ENCODE peak calls at places on chromosomes 5 and 9, in ten cellular contexts. J is activated CD4-positive, alpha-beta T cell treated with anti-CD3 and anti-CD28 coated beads for 24 hours; Y is NT2/D1; I is suprapubic skin; Q is cardiac fibroblast; L is stimulated activated naive CD8-positive, alpha-beta T cell treated with anti-CD3 and anti-CD28 coated beads, Interleukin-15, Interleukin-2, amounts not matched to agents 100 U/mL and 50 U/mL, for 24 hours; N is kidney tubule cell; C is AG10803; A is BJ; G is GM23248. K is an unnamed sample.

GRCh38 chr5:137617806-137618205 is 118.1 kb downstream of the KLHL3 start:
- DNase-seq in J (no peak), A (no peak), G (peak), I (no peak), Q (peak), C (peak), Y (no peak), N (peak), L (no peak), K (no peak)

GRCh38 chr5:36740259-36740898 is 134.0 kb downstream of the SLC1A3 start:
- DNase-seq in J (no peak), Y (no peak), L (no peak), I (no peak), C (no peak), N (no peak), A (no peak), Q (peak), G (no peak), K (no peak)

GRCh38 chr9:131951905-131952304 is 127.8 kb downstream of the MED27 start:
- DNase-seq in G (peak), J (no peak), A (peak), Y (no peak), L (no peak), C (peak), I (no peak), N (no peak), Q (peak), K (peak)

GRCh38 chr9:92486371-92486770 is 4.1 kb upstream of the ASPN start:
- DNase-seq in N (no peak), L (no peak), A (no peak), G (no peak), Q (no peak), C (no peak), Y (no peak), I (no peak), J (no peak), K (no peak)

GRCh38 chr9:78035369-78035993 is 3.9 kb upstream of the GNAQ start:
- DNase-seq in I (no peak), G (peak), J (peak), Y (peak), C (peak), N (peak), A (peak), L (peak), Q (peak), K (peak)

GRCh38 chr5:41772071-41772470 is 98.2 kb downstream of the OXCT1 start:
- DNase-seq in C (no peak), I (no peak), L (no peak), Q (no peak), Y (no peak), A (no peak), J (no peak), N (no peak), G (no peak), K (no peak)

GRCh38 chr5:112757468-112758208 is 20.0 kb downstream of the APC start:
- DNase-seq in C (peak), Y (no peak), Q (peak), N (peak), G (peak), I (no peak), L (no peak), A (no peak), J (no peak), K (no peak)

GRCh38 chr9:133485531-133486260 is 6.8 kb upstream of the SLC2A6 start:
- DNase-seq in N (no peak), I (no peak), L (peak), Q (no peak), A (no peak), Y (no peak), J (no peak), C (no peak), G (no peak), K (no peak)

GRCh38 chr5:140075371-140075770 is 32.3 kb upstream of the NRG2 start:
- DNase-seq in G (peak), L (no peak), Q (peak), N (peak), I (no peak), C (peak), J (no peak), Y (no peak), A (peak), K (no peak)

GRCh38 chr9:73995836-73996235 is 501.3 kb upstream of the RORB start:
- DNase-seq in Y (no peak), I (no peak), J (no peak), G (no peak), A (no peak), N (no peak), C (no peak), Q (no peak), L (no peak), K (no peak)

GRCh38 chr5:36374275-36374862 is 72.7 kb upstream of the RANBP3L start:
- DNase-seq in Q (peak), N (peak), Y (no peak), G (peak), J (no peak), L (no peak), I (no peak), A (peak), C (peak), K (peak)

GRCh38 chr5:39005566-39006232 is 68.5 kb downstream of the RICTOR start:
- DNase-seq in Y (no peak), G (peak), Q (peak), N (peak), I (no peak), A (no peak), L (no peak), C (peak), J (no peak), K (no peak)

GRCh38 chr9:95023217-95024003 is 294.1 kb downstream of the FANCC start:
- DNase-seq in Q (peak), N (peak), I (no peak), L (no peak), Y (no peak), G (peak), J (no peak), C (peak), A (peak), K (peak)

GRCh38 chr9:105435453-105435852 is 12.4 kb upstream of the FSD1L start:
- DNase-seq in Y (no peak), Q (no peak), A (no peak), I (no peak), L (no peak), G (no peak), N (no peak), C (no peak), J (no peak), K (no peak)

GRCh38 chr5:164636456-164636855 is 1131.0 kb downstream of the MAT2B start:
- DNase-seq in C (no peak), J (no peak), Y (no peak), L (no peak), A (no peak), N (no peak), Q (no peak), I (no peak), G (no peak), K (no peak)